ENCODE peak calls at places on chromosome 18, in six cellular contexts. One of them, this sample, is unnamed.

GRCh38 chr18:62389761-62390481 is 64.8 kb downstream of the TNFRSF11A start:
- DNase-seq in activated T-cell treated with anti-CD3 and anti-CD28 coated beads, Interleukin-2, amount 50 U/mL, for 1 hour: no peak
- DNase-seq in cardiac muscle cell: peak
- DNase-seq in AG08396: no peak
- DNase-seq in right lobe of liver: no peak
- DNase-seq in stimulated activated CD4-positive, alpha-beta T cell treated with anti-CD3 and anti-CD28 coated beads, Interleukin-1b, Interleukin-23, amount 100 ng/mL, for 4 hours: no peak
- DNase-seq in this sample: no peak

GRCh38 chr18:31513189-31513907 is 15.4 kb downstream of the DSG2 start:
- DNase-seq in activated T-cell treated with anti-CD3 and anti-CD28 coated beads, Interleukin-2, amount 50 U/mL, for 1 hour: no peak
- DNase-seq in cardiac muscle cell: peak
- DNase-seq in AG08396: no peak
- DNase-seq in right lobe of liver: no peak
- DNase-seq in stimulated activated CD4-positive, alpha-beta T cell treated with anti-CD3 and anti-CD28 coated beads, Interleukin-1b, Interleukin-23, amount 100 ng/mL, for 4 hours: no peak
- DNase-seq in this sample: no peak

GRCh38 chr18:10051877-10052631 is 138.2 kb downstream of the VAPA start:
- DNase-seq in activated T-cell treated with anti-CD3 and anti-CD28 coated beads, Interleukin-2, amount 50 U/mL, for 1 hour: no peak
- DNase-seq in cardiac muscle cell: peak
- DNase-seq in AG08396: peak
- DNase-seq in right lobe of liver: no peak
- DNase-seq in stimulated activated CD4-positive, alpha-beta T cell treated with anti-CD3 and anti-CD28 coated beads, Interleukin-1b, Interleukin-23, amount 100 ng/mL, for 4 hours: no peak
- DNase-seq in this sample: peak

GRCh38 chr18:4403836-4404235 is 51.3 kb downstream of the DLGAP1 start:
- DNase-seq in activated T-cell treated with anti-CD3 and anti-CD28 coated beads, Interleukin-2, amount 50 U/mL, for 1 hour: no peak
- DNase-seq in cardiac muscle cell: no peak
- DNase-seq in AG08396: no peak
- DNase-seq in right lobe of liver: no peak
- DNase-seq in stimulated activated CD4-positive, alpha-beta T cell treated with anti-CD3 and anti-CD28 coated beads, Interleukin-1b, Interleukin-23, amount 100 ng/mL, for 4 hours: no peak
- DNase-seq in this sample: no peak

GRCh38 chr18:69759046-69759445 is 188.6 kb downstream of the CD226 start:
- DNase-seq in activated T-cell treated with anti-CD3 and anti-CD28 coated beads, Interleukin-2, amount 50 U/mL, for 1 hour: no peak
- DNase-seq in cardiac muscle cell: no peak
- DNase-seq in AG08396: no peak
- DNase-seq in right lobe of liver: no peak
- DNase-seq in stimulated activated CD4-positive, alpha-beta T cell treated with anti-CD3 and anti-CD28 coated beads, Interleukin-1b, Interleukin-23, amount 100 ng/mL, for 4 hours: no peak
- DNase-seq in this sample: no peak

GRCh38 chr18:49111191-49111988 is 160.6 kb upstream of the SMAD7 start:
- DNase-seq in activated T-cell treated with anti-CD3 and anti-CD28 coated beads, Interleukin-2, amount 50 U/mL, for 1 hour: no peak
- DNase-seq in cardiac muscle cell: no peak
- DNase-seq in AG08396: no peak
- DNase-seq in right lobe of liver: no peak
- DNase-seq in stimulated activated CD4-positive, alpha-beta T cell treated with anti-CD3 and anti-CD28 coated beads, Interleukin-1b, Interleukin-23, amount 100 ng/mL, for 4 hours: no peak
- DNase-seq in this sample: no peak

GRCh38 chr18:62396381-62396780 is 71.3 kb downstream of the TNFRSF11A start:
- DNase-seq in activated T-cell treated with anti-CD3 and anti-CD28 coated beads, Interleukin-2, amount 50 U/mL, for 1 hour: no peak
- DNase-seq in cardiac muscle cell: no peak
- DNase-seq in AG08396: no peak
- DNase-seq in right lobe of liver: no peak
- DNase-seq in stimulated activated CD4-positive, alpha-beta T cell treated with anti-CD3 and anti-CD28 coated beads, Interleukin-1b, Interleukin-23, amount 100 ng/mL, for 4 hours: no peak
- DNase-seq in this sample: no peak

GRCh38 chr18:59818769-59819168 is 81.0 kb upstream of the PMAIP1 start:
- DNase-seq in activated T-cell treated with anti-CD3 and anti-CD28 coated beads, Interleukin-2, amount 50 U/mL, for 1 hour: no peak
- DNase-seq in cardiac muscle cell: no peak
- DNase-seq in AG08396: no peak
- DNase-seq in right lobe of liver: no peak
- DNase-seq in stimulated activated CD4-positive, alpha-beta T cell treated with anti-CD3 and anti-CD28 coated beads, Interleukin-1b, Interleukin-23, amount 100 ng/mL, for 4 hours: no peak
- DNase-seq in this sample: no peak

GRCh38 chr18:57534535-57534934 is 52.0 kb downstream of the FECH start:
- DNase-seq in activated T-cell treated with anti-CD3 and anti-CD28 coated beads, Interleukin-2, amount 50 U/mL, for 1 hour: no peak
- DNase-seq in cardiac muscle cell: no peak
- DNase-seq in AG08396: no peak
- DNase-seq in right lobe of liver: no peak
- DNase-seq in stimulated activated CD4-positive, alpha-beta T cell treated with anti-CD3 and anti-CD28 coated beads, Interleukin-1b, Interleukin-23, amount 100 ng/mL, for 4 hours: no peak
- DNase-seq in this sample: no peak

GRCh38 chr18:824179-824578 is 12.1 kb upstream of the YES1 start:
- DNase-seq in activated T-cell treated with anti-CD3 and anti-CD28 coated beads, Interleukin-2, amount 50 U/mL, for 1 hour: no peak
- DNase-seq in cardiac muscle cell: peak
- DNase-seq in AG08396: no peak
- DNase-seq in right lobe of liver: no peak
- DNase-seq in stimulated activated CD4-positive, alpha-beta T cell treated with anti-CD3 and anti-CD28 coated beads, Interleukin-1b, Interleukin-23, amount 100 ng/mL, for 4 hours: no peak
- DNase-seq in this sample: no peak

GRCh38 chr18:63788447-63789096 is 13.4 kb downstream of the SERPINB7 start:
- DNase-seq in activated T-cell treated with anti-CD3 and anti-CD28 coated beads, Interleukin-2, amount 50 U/mL, for 1 hour: no peak
- DNase-seq in cardiac muscle cell: peak
- DNase-seq in AG08396: peak
- DNase-seq in right lobe of liver: no peak
- DNase-seq in stimulated activated CD4-positive, alpha-beta T cell treated with anti-CD3 and anti-CD28 coated beads, Interleukin-1b, Interleukin-23, amount 100 ng/mL, for 4 hours: peak
- DNase-seq in this sample: peak

GRCh38 chr18:48193521-48194251 is 215.5 kb downstream of the ZBTB7C start:
- DNase-seq in activated T-cell treated with anti-CD3 and anti-CD28 coated beads, Interleukin-2, amount 50 U/mL, for 1 hour: no peak
- DNase-seq in cardiac muscle cell: peak
- DNase-seq in AG08396: no peak
- DNase-seq in right lobe of liver: no peak
- DNase-seq in stimulated activated CD4-positive, alpha-beta T cell treated with anti-CD3 and anti-CD28 coated beads, Interleukin-1b, Interleukin-23, amount 100 ng/mL, for 4 hours: no peak
- DNase-seq in this sample: no peak

GRCh38 chr18:3648695-3649094 is 198.7 kb downstream of the TGIF1 start:
- DNase-seq in activated T-cell treated with anti-CD3 and anti-CD28 coated beads, Interleukin-2, amount 50 U/mL, for 1 hour: no peak
- DNase-seq in cardiac muscle cell: no peak
- DNase-seq in AG08396: no peak
- DNase-seq in right lobe of liver: no peak
- DNase-seq in stimulated activated CD4-positive, alpha-beta T cell treated with anti-CD3 and anti-CD28 coated beads, Interleukin-1b, Interleukin-23, amount 100 ng/mL, for 4 hours: no peak
- DNase-seq in this sample: no peak

GRCh38 chr18:28412521-28412920 is 235.6 kb upstream of the CDH2 start:
- DNase-seq in activated T-cell treated with anti-CD3 and anti-CD28 coated beads, Interleukin-2, amount 50 U/mL, for 1 hour: no peak
- DNase-seq in cardiac muscle cell: no peak
- DNase-seq in AG08396: no peak
- DNase-seq in right lobe of liver: no peak
- DNase-seq in stimulated activated CD4-positive, alpha-beta T cell treated with anti-CD3 and anti-CD28 coated beads, Interleukin-1b, Interleukin-23, amount 100 ng/mL, for 4 hours: no peak
- DNase-seq in this sample: no peak

GRCh38 chr18:9475643-9476580 is 599 bp downstream of the RALBP1 start:
- DNase-seq in activated T-cell treated with anti-CD3 and anti-CD28 coated beads, Interleukin-2, amount 50 U/mL, for 1 hour: no peak
- DNase-seq in cardiac muscle cell: peak
- DNase-seq in AG08396: peak
- DNase-seq in right lobe of liver: no peak
- DNase-seq in stimulated activated CD4-positive, alpha-beta T cell treated with anti-CD3 and anti-CD28 coated beads, Interleukin-1b, Interleukin-23, amount 100 ng/mL, for 4 hours: peak
- DNase-seq in this sample: peak

GRCh38 chr18:7617738-7618422 is 50.8 kb downstream of the PTPRM start:
- DNase-seq in activated T-cell treated with anti-CD3 and anti-CD28 coated beads, Interleukin-2, amount 50 U/mL, for 1 hour: no peak
- DNase-seq in cardiac muscle cell: peak
- DNase-seq in AG08396: peak
- DNase-seq in right lobe of liver: peak
- DNase-seq in stimulated activated CD4-positive, alpha-beta T cell treated with anti-CD3 and anti-CD28 coated beads, Interleukin-1b, Interleukin-23, amount 100 ng/mL, for 4 hours: no peak
- DNase-seq in this sample: peak

GRCh38 chr18:23662309-23663263 is at the start of gene ANKRD29:
- DNase-seq in activated T-cell treated with anti-CD3 and anti-CD28 coated beads, Interleukin-2, amount 50 U/mL, for 1 hour: peak
- DNase-seq in cardiac muscle cell: peak
- DNase-seq in AG08396: peak
- DNase-seq in right lobe of liver: no peak
- DNase-seq in stimulated activated CD4-positive, alpha-beta T cell treated with anti-CD3 and anti-CD28 coated beads, Interleukin-1b, Interleukin-23, amount 100 ng/mL, for 4 hours: peak
- DNase-seq in this sample: peak

GRCh38 chr18:57970356-57971095 is 73.5 kb upstream of the NEDD4L start:
- DNase-seq in activated T-cell treated with anti-CD3 and anti-CD28 coated beads, Interleukin-2, amount 50 U/mL, for 1 hour: no peak
- DNase-seq in cardiac muscle cell: no peak
- DNase-seq in AG08396: no peak
- DNase-seq in right lobe of liver: no peak
- DNase-seq in stimulated activated CD4-positive, alpha-beta T cell treated with anti-CD3 and anti-CD28 coated beads, Interleukin-1b, Interleukin-23, amount 100 ng/mL, for 4 hours: no peak
- DNase-seq in this sample: no peak

GRCh38 chr18:36544036-36544725 is 246.7 kb downstream of the FHOD3 start:
- DNase-seq in activated T-cell treated with anti-CD3 and anti-CD28 coated beads, Interleukin-2, amount 50 U/mL, for 1 hour: no peak
- DNase-seq in cardiac muscle cell: no peak
- DNase-seq in AG08396: peak
- DNase-seq in right lobe of liver: no peak
- DNase-seq in stimulated activated CD4-positive, alpha-beta T cell treated with anti-CD3 and anti-CD28 coated beads, Interleukin-1b, Interleukin-23, amount 100 ng/mL, for 4 hours: no peak
- DNase-seq in this sample: no peak

GRCh38 chr18:3612315-3612714 is 162.3 kb downstream of the TGIF1 start:
- DNase-seq in activated T-cell treated with anti-CD3 and anti-CD28 coated beads, Interleukin-2, amount 50 U/mL, for 1 hour: no peak
- DNase-seq in cardiac muscle cell: no peak
- DNase-seq in AG08396: no peak
- DNase-seq in right lobe of liver: no peak
- DNase-seq in stimulated activated CD4-positive, alpha-beta T cell treated with anti-CD3 and anti-CD28 coated beads, Interleukin-1b, Interleukin-23, amount 100 ng/mL, for 4 hours: no peak
- DNase-seq in this sample: no peak

GRCh38 chr18:38575648-38576047 is 1010.0 kb upstream of the CELF4 start:
- DNase-seq in activated T-cell treated with anti-CD3 and anti-CD28 coated beads, Interleukin-2, amount 50 U/mL, for 1 hour: no peak
- DNase-seq in cardiac muscle cell: no peak
- DNase-seq in AG08396: no peak
- DNase-seq in right lobe of liver: no peak
- DNase-seq in stimulated activated CD4-positive, alpha-beta T cell treated with anti-CD3 and anti-CD28 coated beads, Interleukin-1b, Interleukin-23, amount 100 ng/mL, for 4 hours: no peak
- DNase-seq in this sample: no peak

GRCh38 chr18:3595282-3596273 is 145.6 kb downstream of the TGIF1 start:
- DNase-seq in activated T-cell treated with anti-CD3 and anti-CD28 coated beads, Interleukin-2, amount 50 U/mL, for 1 hour: peak
- DNase-seq in cardiac muscle cell: peak
- DNase-seq in AG08396: no peak
- DNase-seq in right lobe of liver: no peak
- DNase-seq in stimulated activated CD4-positive, alpha-beta T cell treated with anti-CD3 and anti-CD28 coated beads, Interleukin-1b, Interleukin-23, amount 100 ng/mL, for 4 hours: no peak
- DNase-seq in this sample: peak

GRCh38 chr18:41071826-41072225 is 883.2 kb upstream of the PIK3C3 start:
- DNase-seq in activated T-cell treated with anti-CD3 and anti-CD28 coated beads, Interleukin-2, amount 50 U/mL, for 1 hour: no peak
- DNase-seq in cardiac muscle cell: no peak
- DNase-seq in AG08396: no peak
- DNase-seq in right lobe of liver: no peak
- DNase-seq in stimulated activated CD4-positive, alpha-beta T cell treated with anti-CD3 and anti-CD28 coated beads, Interleukin-1b, Interleukin-23, amount 100 ng/mL, for 4 hours: no peak
- DNase-seq in this sample: no peak

GRCh38 chr18:39462436-39462835 is 1896.8 kb upstream of the CELF4 start:
- DNase-seq in activated T-cell treated with anti-CD3 and anti-CD28 coated beads, Interleukin-2, amount 50 U/mL, for 1 hour: no peak
- DNase-seq in cardiac muscle cell: peak
- DNase-seq in AG08396: no peak
- DNase-seq in right lobe of liver: no peak
- DNase-seq in stimulated activated CD4-positive, alpha-beta T cell treated with anti-CD3 and anti-CD28 coated beads, Interleukin-1b, Interleukin-23, amount 100 ng/mL, for 4 hours: no peak
- DNase-seq in this sample: peak

GRCh38 chr18:74869904-74870863 is 272.5 kb downstream of the ZNF407 start:
- DNase-seq in activated T-cell treated with anti-CD3 and anti-CD28 coated beads, Interleukin-2, amount 50 U/mL, for 1 hour: no peak
- DNase-seq in cardiac muscle cell: no peak
- DNase-seq in AG08396: no peak
- DNase-seq in right lobe of liver: no peak
- DNase-seq in stimulated activated CD4-positive, alpha-beta T cell treated with anti-CD3 and anti-CD28 coated beads, Interleukin-1b, Interleukin-23, amount 100 ng/mL, for 4 hours: no peak
- DNase-seq in this sample: peak

This sample was measured in adipocyte.